ENCODE peak calls at places on chromosome 2, in six cellular contexts. P is H1, O is GM12878, V is HepG2, X is GM12891, H is K562. C is an unnamed sample.

GRCh38 chr2:15955232-15955983 is 15.1 kb downstream of the MYCN start:
- DNase-seq in P (no peak), O (no peak), V (no peak), X (no peak), H (no peak), C (no peak)

GRCh38 chr2:142020368-142020767 is 110.4 kb downstream of the LRP1B start:
- DNase-seq in P (no peak), O (no peak), V (no peak), X (no peak), H (no peak), C (no peak)

GRCh38 chr2:160406591-160407392 is 86.8 kb downstream of the RBMS1 start:
- DNase-seq in P (peak), O (no peak), V (peak), X (peak), H (no peak), C (peak)

GRCh38 chr2:221836091-221836490 is 264.0 kb upstream of the EPHA4 start:
- DNase-seq in P (no peak), O (no peak), V (no peak), X (no peak), H (no peak), C (no peak)

GRCh38 chr2:167196461-167197252 is 308.4 kb downstream of the XIRP2 start:
- DNase-seq in P (no peak), O (no peak), V (no peak), X (no peak), H (no peak), C (no peak)

GRCh38 chr2:4130651-4131050 is 427.3 kb downstream of the DCDC2C start:
- DNase-seq in P (no peak), O (no peak), V (no peak), X (no peak), H (no peak), C (no peak)

GRCh38 chr2:111617804-111618576 is 266.0 kb downstream of the ANAPC1 start:
- DNase-seq in P (no peak), O (no peak), V (peak), X (no peak), H (no peak), C (no peak)

GRCh38 chr2:100215375-100215774 is 73.0 kb upstream of the AFF3 start:
- DNase-seq in P (no peak), O (no peak), V (no peak), X (no peak), H (no peak), C (no peak)

GRCh38 chr2:18814387-18814786 is 225.0 kb upstream of the NT5C1B start:
- DNase-seq in P (no peak), O (no peak), V (no peak), X (no peak), H (no peak), C (no peak)

GRCh38 chr2:153235516-153235915 is 243.0 kb downstream of the RPRM start:
- DNase-seq in P (no peak), O (peak), V (no peak), X (no peak), H (no peak), C (no peak)

GRCh38 chr2:32061973-32062861 is 1.1 kb upstream of the SPAST start:
- DNase-seq in P (peak), O (no peak), V (peak), X (no peak), H (peak), C (no peak)

GRCh38 chr2:32061430-32061829 is 1.9 kb upstream of the SPAST start:
- DNase-seq in P (no peak), O (no peak), V (peak), X (no peak), H (no peak), C (no peak)

GRCh38 chr2:32064713-32065112 is 1.4 kb downstream of the SPAST start:
- DNase-seq in P (no peak), O (no peak), V (no peak), X (no peak), H (no peak), C (no peak)

GRCh38 chr2:32064021-32064678 is 794 bp downstream of the SPAST start:
- DNase-seq in P (no peak), O (no peak), V (no peak), X (no peak), H (peak), C (peak)

DNA sequence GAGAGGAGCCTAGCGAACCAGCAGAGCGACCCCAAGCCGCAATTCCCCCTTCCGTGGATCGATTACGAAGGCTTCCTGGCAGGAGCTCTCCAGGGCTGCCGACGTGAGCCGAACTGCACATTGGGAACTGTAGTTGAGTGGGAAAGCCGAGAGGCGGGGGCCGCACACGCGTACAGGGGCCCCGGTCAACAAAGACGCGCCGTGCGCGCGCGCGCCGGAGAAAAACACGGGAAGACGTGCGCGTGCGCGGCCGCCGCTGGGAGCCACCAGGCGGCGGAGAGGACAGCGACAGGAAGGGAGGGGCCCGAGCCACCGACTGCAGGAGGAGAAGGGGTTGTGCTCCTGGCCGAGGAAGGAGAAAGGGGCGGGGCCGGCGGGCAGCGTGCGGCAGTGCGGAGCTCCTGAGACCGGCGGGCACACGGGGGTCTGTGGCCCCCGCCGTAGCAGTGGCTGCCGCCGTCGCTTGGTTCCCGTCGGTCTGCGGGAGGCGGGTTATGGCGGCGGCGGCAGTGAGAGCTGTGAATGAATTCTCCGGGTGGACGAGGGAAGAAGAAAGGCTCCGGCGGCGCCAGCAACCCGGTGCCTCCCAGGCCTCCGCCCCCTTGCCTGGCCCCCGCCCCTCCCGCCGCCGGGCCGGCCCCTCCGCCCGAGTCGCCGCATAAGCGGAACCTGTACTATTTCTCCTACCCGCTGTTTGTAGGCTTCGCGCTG is at the start of gene SPAST:
- DNase-seq in P (peak), O (peak), V (peak), X (peak), H (peak), C (peak)
- TF ChIP-seq POLR2A in P (peak), O (peak), V (peak), X (peak), H (peak), C (peak)

DNA sequence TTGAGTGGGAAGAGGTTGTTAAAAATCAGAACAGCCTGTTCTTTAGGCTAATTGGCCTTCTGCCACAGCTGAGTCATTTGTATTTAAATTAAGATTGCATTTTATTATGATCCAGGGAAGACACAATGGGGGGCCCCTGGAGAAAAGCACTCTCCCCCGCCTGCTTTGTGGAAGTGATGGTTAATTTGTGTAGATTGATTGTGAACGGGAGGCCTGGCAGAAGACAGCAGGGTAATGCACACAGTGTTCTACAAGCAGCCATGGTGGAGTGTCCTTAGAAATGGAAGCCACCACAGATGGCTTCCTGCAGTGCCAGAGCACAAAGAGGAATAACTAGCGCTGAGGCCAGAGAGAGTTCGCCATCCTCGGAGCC is 19.6 kb downstream of the RAMP1 start:
- DNase-seq in P (no peak), O (no peak), V (no peak), X (no peak), H (no peak), C (no peak)
- TF ChIP-seq TAF1 in P (no peak), O (no peak), V (no peak), X (no peak), H (no peak), C (no peak)

DNA sequence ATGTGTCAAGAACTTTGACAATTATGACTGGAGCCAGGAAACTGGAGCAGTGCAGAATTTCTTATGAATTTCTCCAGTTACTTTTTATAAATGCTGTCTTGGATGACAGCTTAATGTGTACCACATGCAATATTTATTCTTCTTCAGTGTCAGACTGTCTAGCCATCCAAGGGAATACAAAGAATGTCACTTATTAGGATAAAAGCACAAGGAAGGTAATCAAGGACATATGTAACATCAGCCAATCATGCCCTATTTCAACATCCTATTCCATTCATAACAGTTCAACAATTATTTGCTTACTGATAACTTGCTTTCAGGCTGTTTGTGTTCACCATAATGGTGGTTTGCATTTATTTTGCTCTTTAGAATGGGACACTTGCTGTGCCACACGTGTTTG is 139.8 kb downstream of the OLA1 start:
- DNase-seq in P (no peak), O (no peak), V (peak), X (no peak), H (no peak), C (no peak)
- TF ChIP-seq POLR2AphosphoS5 in P (no peak), O (no peak), V (no peak), X (no peak), H (no peak), C (no peak)

GRCh38 chr2:84906900-84907714 is 1.7 kb downstream of the TMSB10 start:
- DNase-seq in P (no peak), O (no peak), V (peak), X (no peak), H (peak), C (peak)
- TF ChIP-seq POLR2A in P (peak), O (peak), V (peak), X (peak), H (no peak), C (peak)

C was measured in GM12892.